ENCODE peak calls at places on chromosomes 16 and 17, in seven cellular contexts. U is skeletal muscle cell, P is NCI-H1105 treated with DMSO at 0.1 percent for 48 hours, T is tibial nerve, W is HEK293T, Y is islet precursor cell, L is GM12892. B is an unnamed sample.
A peak's percentile ranks its signal among the peaks of the same experiment; 100 is the strongest.

GRCh38 chr17:37505333-37505732 is 15.6 kb downstream of the DUSP14 start:
- DNase-seq in Y (no peak), P (no peak), L (no peak), U (no peak), T (no peak), W (no peak), B (no peak)

GRCh38 chr17:52147431-52147830 is 11.1 kb downstream of the CA10 start:
- DNase-seq in Y (no peak), P (no peak), U (no peak), L (no peak), W (no peak), T (no peak), B (no peak)

GRCh38 chr17:40331743-40332641 is 23.0 kb downstream of the RARA start:
- DNase-seq in P (no peak), Y (no peak), T (peak; percentile 81), L (no peak), U (no peak), W (no peak), B (peak; percentile 90)

GRCh38 chr17:59371426-59372099 is 40.1 kb downstream of the YPEL2 start:
- DNase-seq in L (no peak), W (no peak), Y (peak; percentile 86), T (peak; percentile 76), U (peak; percentile 81), P (no peak), B (peak; percentile 85)

GRCh38 chr17:38426441-38426840 is 1.8 kb upstream of the ARHGAP23 start:
- DNase-seq in W (no peak), U (no peak), Y (no peak), T (no peak), P (no peak), L (no peak), B (no peak)

GRCh38 chr17:59267776-59268175 is 47.5 kb downstream of the GDPD1 start:
- DNase-seq in Y (no peak), T (no peak), U (no peak), L (no peak), P (no peak), W (no peak), B (peak; percentile 30)

GRCh38 chr16:48169896-48170295 is 14.1 kb upstream of the ABCC12 start:
- DNase-seq in W (no peak), L (no peak), P (no peak), U (no peak), Y (no peak), T (no peak), B (no peak)

GRCh38 chr16:50771366-50771765 is 29.5 kb downstream of the CYLD start:
- DNase-seq in T (no peak), P (no peak), Y (no peak), U (peak; percentile 11), L (no peak), W (no peak), B (no peak)

GRCh38 chr16:67537636-67538591 is 9.3 kb downstream of the RIPOR1 start:
- DNase-seq in L (peak; percentile 77), P (no peak), W (no peak), T (no peak), Y (peak; percentile 81), U (no peak), B (no peak)

GRCh38 chr17:59337741-59338299 is 6.4 kb downstream of the YPEL2 start:
- DNase-seq in Y (peak; percentile 86), L (no peak), U (no peak), T (no peak), W (no peak), P (no peak), B (no peak)

GRCh38 chr17:38330941-38331411 is 12.8 kb downstream of the GPR179 start:
- DNase-seq in L (no peak), P (no peak), Y (peak; percentile 63), T (no peak), W (no peak), U (no peak), B (no peak)

GRCh38 chr17:73611630-73612029 is 32.6 kb downstream of the SDK2 start:
- DNase-seq in L (no peak), Y (no peak), W (no peak), T (no peak), P (no peak), U (no peak), B (no peak)

GRCh38 chr17:55577011-55577586 is 65.8 kb upstream of the SMIM36 start:
- DNase-seq in P (no peak), Y (no peak), T (peak; percentile 68), L (no peak), W (no peak), U (peak; percentile 77), B (peak; percentile 78)

GRCh38 chr17:35159926-35160325 is 12.3 kb downstream of the UNC45B start:
- DNase-seq in L (no peak), T (no peak), W (no peak), P (no peak), U (no peak), Y (no peak), B (no peak)

GRCh38 chr17:14340968-14341412 is 40.1 kb downstream of the HS3ST3B1 start:
- DNase-seq in U (no peak), T (no peak), L (no peak), P (no peak), W (peak; percentile 27), Y (no peak), B (no peak)

GRCh38 chr17:39996789-39997188 is 16.2 kb downstream of the PSMD3 start:
- DNase-seq in W (no peak), U (no peak), T (no peak), L (no peak), P (no peak), Y (no peak), B (peak; percentile 70)

GRCh38 chr16:24758986-24759385 is 29.5 kb downstream of the TNRC6A start:
- DNase-seq in Y (no peak), T (no peak), P (no peak), W (no peak), U (no peak), L (no peak), B (no peak)

GRCh38 chr17:77808663-77809425 is 149.7 kb upstream of the TNRC6C start:
- DNase-seq in Y (no peak), P (no peak), W (no peak), U (no peak), T (no peak), L (no peak), B (no peak)

B was measured in right atrium auricular region.